ENCODE peak calls at places on chromosomes 12 and 14, in six cellular contexts. X is body of pancreas, N is tibial artery, H is ovary, C is tibial nerve, Z is pancreas. D is an unnamed sample. For H3K4me1 and H3K9me3, the result is how much of the 10 kb centered on the place peaks cover.

GRCh38 chr12:15522574-15523187 is 200.4 kb downstream of the PTPRO start:
- DNase-seq in N (no peak), H (no peak), C (no peak), Z (no peak), X (peak), D (peak)

GRCh38 chr12:42945927-42946326 is 356.4 kb upstream of the PRICKLE1 start:
- DNase-seq in H (no peak), Z (no peak), N (no peak), X (no peak), C (no peak), D (peak)

GRCh38 chr14:78519863-78520262 is 349.7 kb downstream of the NRXN3 start:
- DNase-seq in H (no peak), C (no peak), X (peak), N (no peak), Z (no peak), D (peak)

GRCh38 chr12:5428332-5429221 is 3.3 kb upstream of the NTF3 start:
- DNase-seq in Z (no peak), N (no peak), H (no peak), X (no peak), C (no peak), D (peak)

GRCh38 chr12:7756993-7757392 is 8.0 kb upstream of the NANOGNB start:
- DNase-seq in N (no peak), X (no peak), C (no peak), H (no peak), Z (no peak), D (no peak)

GRCh38 chr12:64088431-64089349 is 133.4 kb downstream of the KICS2 start:
- DNase-seq in H (peak), C (peak), Z (no peak), N (peak), X (peak), D (peak)

GRCh38 chr14:33950320-33951182 is at the start of gene EGLN3:
- DNase-seq in X (peak), Z (peak), H (peak), N (peak), C (peak), D (peak)

GRCh38 chr12:29157486-29157946 is 8.4 kb downstream of the FAR2 start:
- DNase-seq in Z (no peak), X (no peak), H (no peak), C (no peak), N (no peak), D (peak)

GRCh38 chr14:54673193-54674121 is 106.5 kb downstream of the SAMD4A start:
- DNase-seq in X (no peak), N (no peak), H (no peak), C (no peak), Z (no peak), D (no peak)

GRCh38 chr12:124384299-124384894 is 89.5 kb downstream of the RFLNA start:
- DNase-seq in N (no peak), X (no peak), Z (no peak), C (no peak), H (no peak), D (no peak)

GRCh38 chr12:8914716-8915526 is 612 bp downstream of the PHC1 start:
- DNase-seq in Z (peak), N (peak), H (peak), X (peak), C (no peak), D (peak)

GRCh38 chr12:8692573-8692972 is 5.2 kb upstream of the RIMKLB start:
- DNase-seq in N (peak), Z (no peak), C (no peak), X (peak), H (peak), D (no peak)

GRCh38 chr12:118326971-118327370 is 45.7 kb downstream of the TAOK3 start:
- DNase-seq in N (no peak), Z (no peak), C (no peak), X (no peak), H (no peak), D (no peak)

DNA sequence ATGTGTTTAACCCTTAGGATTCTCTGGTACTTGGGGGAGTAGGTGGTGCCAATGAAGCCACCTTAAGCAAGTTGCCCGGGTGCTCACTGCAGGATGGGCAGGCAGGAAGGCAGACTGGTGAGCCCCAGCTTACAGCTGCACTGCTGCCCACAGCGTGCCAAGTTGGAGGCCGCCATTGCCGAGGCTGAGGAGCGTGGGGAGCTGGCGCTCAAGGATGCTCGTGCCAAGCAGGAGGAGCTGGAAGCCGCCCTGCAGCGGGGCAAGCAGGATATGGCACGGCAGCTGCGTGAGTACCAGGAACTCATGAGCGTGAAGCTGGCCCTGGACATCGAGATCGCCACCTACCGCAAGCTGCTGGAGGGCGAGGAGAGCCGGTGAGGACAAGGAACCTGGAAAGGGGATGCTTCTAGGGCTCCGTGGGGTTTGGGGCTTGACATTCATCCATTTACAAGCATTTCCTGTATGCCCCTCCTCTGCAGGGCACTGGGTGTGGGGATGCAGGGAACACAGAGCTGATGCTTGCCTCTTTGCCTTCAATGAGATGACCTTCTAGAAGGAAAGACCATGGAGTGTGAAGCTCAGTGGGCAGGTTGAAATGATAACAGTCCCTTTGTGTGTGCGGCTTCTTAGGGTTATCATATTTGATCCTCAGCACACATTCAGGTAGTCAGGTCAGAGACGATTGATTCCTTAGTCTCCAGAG is 12.4 kb downstream of the KRT7 start:
- DNase-seq in C (no peak), X (peak), H (no peak), Z (peak), N (no peak), D (peak)
- H3K4me1 ChIP-seq in C (under half), X (half or more), H (under half), Z (half or more), N (half or more), D (half or more)

GRCh38 chr12:32201096-32201495 is 94.4 kb downstream of the BICD1 start:
- DNase-seq in Z (no peak), H (no peak), X (no peak), C (no peak), N (no peak), D (no peak)

GRCh38 chr12:32198555-32198954 is 91.9 kb downstream of the BICD1 start:
- DNase-seq in H (no peak), N (no peak), Z (no peak), X (no peak), C (no peak), D (peak)

GRCh38 chr12:32201996-32202395 is 95.3 kb downstream of the BICD1 start:
- DNase-seq in C (no peak), X (peak), H (no peak), N (peak), Z (no peak), D (no peak)

GRCh38 chr12:32196250-32197198 is 89.9 kb downstream of the BICD1 start:
- DNase-seq in C (no peak), X (no peak), Z (no peak), N (no peak), H (no peak), D (no peak)

GRCh38 chr12:32197421-32197820 is 90.8 kb downstream of the BICD1 start:
- DNase-seq in C (no peak), Z (no peak), H (no peak), X (no peak), N (no peak), D (no peak)
- H3K9me3 ChIP-seq in C (under half), Z (under half), H (under half), X (under half), N (under half), D (under half)

GRCh38 chr14:74917646-74918081 is 5.4 kb downstream of the RPS6KL1 start:
- DNase-seq in Z (no peak), N (peak), C (peak), H (peak), X (no peak), D (no peak)
- H3K27ac ChIP-seq in Z (no peak), N (peak), C (no peak), H (peak), X (no peak), D (no peak)

DNA sequence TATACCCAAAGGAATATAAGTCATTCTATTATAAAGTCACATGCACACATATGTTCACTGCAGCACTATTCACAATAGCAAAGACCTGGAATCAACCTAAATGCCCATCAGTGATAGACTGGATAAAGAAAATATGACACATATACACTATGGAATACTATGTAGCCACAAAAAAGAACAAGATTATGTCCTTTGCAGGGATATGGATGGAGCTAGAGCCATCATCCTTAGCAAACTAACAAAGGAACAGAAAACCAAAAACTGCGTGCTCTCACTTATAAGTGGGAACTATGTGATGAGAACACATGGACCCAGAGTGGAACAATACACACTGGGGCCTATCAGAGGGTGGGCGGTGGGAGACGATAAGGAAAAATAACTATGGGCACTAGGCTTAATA is 21.3 kb downstream of the FBXO21 start:
- DNase-seq in X (no peak), H (no peak), C (no peak), Z (no peak), N (no peak), D (no peak)
- H3K4me1 ChIP-seq in X (under half), H (under half), C (under half), Z (under half), N (under half), D (under half)

GRCh38 chr12:34384693-34385092 is 362.4 kb downstream of the ALG10 start:
- DNase-seq in Z (no peak), H (no peak), N (no peak), C (no peak), X (no peak), D (no peak)

GRCh38 chr12:34387711-34388635 is 365.7 kb downstream of the ALG10 start:
- DNase-seq in N (no peak), H (no peak), C (no peak), X (no peak), Z (no peak), D (no peak)

GRCh38 chr12:34388636-34389377 is 366.5 kb downstream of the ALG10 start:
- DNase-seq in C (no peak), H (no peak), X (no peak), N (no peak), Z (peak), D (no peak)

GRCh38 chr12:34386621-34387255 is 364.4 kb downstream of the ALG10 start:
- DNase-seq in Z (no peak), X (no peak), H (no peak), N (no peak), C (no peak), D (no peak)

GRCh38 chr12:34386016-34386415 is 363.7 kb downstream of the ALG10 start:
- DNase-seq in Z (no peak), N (no peak), X (no peak), H (no peak), C (no peak), D (no peak)
- H3K9me3 ChIP-seq in Z (under half), N (half or more), X (under half), H (under half), C (under half), D (under half)

DNA sequence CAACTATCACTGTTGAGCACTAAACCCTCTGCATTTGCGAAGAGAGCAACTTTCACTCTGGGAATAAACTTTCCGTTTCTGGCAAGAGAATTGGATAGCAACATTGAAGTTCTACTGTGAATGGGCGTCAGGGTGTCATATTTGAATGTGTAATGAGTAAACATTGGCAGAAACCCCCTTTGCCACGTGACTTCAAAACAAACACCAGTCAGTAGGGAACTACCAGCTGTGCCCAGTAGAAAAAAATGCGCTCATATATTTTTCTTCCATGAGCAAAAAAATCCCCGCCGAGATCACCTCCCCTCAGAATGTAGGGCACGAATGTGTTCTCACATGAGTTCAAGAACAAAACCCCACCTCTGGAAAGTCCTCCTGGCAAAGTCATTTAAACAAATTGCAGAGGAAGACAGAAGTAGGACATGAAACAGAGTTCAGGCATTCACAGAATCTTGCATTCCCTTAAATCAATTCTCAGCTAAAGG is 80.6 kb downstream of the BTG1 start:
- DNase-seq in X (peak), C (no peak), Z (no peak), H (no peak), N (no peak), D (no peak)
- H3K27ac ChIP-seq in X (peak), C (no peak), Z (peak), H (no peak), N (no peak), D (no peak)

GRCh38 chr12:2358986-2359658 is 306.3 kb downstream of the CACNA1C start:
- DNase-seq in C (no peak), H (no peak), Z (no peak), X (no peak), N (no peak), D (no peak)

GRCh38 chr12:2364566-2365165 is 311.9 kb downstream of the CACNA1C start:
- DNase-seq in Z (no peak), N (no peak), X (no peak), H (no peak), C (no peak), D (no peak)

GRCh38 chr12:2359725-2360629 is 307.2 kb downstream of the CACNA1C start:
- DNase-seq in C (no peak), X (no peak), H (no peak), Z (no peak), N (no peak), D (no peak)

GRCh38 chr12:2363836-2364565 is 311.2 kb downstream of the CACNA1C start:
- DNase-seq in C (no peak), H (no peak), X (no peak), N (no peak), Z (no peak), D (no peak)

DNA sequence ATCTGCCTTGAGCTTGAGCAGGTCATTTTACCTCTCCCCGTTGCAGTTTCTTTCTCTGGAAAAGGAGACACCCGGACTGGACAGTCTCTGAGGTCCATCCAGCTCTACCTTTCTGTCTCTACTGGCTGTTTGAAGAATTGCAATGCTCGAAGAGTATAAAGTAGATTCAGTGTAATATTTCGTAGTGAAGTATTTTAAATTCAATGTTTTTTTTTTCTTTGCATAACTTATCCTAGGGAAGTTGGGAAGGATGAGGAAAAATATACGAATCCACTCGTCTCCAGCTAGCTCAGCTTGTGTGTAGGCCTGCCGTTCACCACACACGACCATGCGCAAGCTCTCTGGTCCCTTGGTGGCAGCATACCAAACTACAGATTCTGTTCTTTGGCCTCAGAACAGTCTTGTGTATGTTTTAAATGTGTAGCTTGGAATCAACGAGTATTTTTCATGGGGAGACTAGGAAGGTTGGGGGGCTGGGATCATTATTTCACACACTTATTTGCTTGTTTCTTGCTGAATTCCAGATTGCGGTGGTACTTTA is 307.9 kb downstream of the CACNA1C start:
- DNase-seq in N (no peak), Z (peak), C (no peak), H (no peak), X (no peak), D (peak)
- H3K4me1 ChIP-seq in N (under half), Z (under half), C (under half), H (under half), X (under half), D (under half)

DNA sequence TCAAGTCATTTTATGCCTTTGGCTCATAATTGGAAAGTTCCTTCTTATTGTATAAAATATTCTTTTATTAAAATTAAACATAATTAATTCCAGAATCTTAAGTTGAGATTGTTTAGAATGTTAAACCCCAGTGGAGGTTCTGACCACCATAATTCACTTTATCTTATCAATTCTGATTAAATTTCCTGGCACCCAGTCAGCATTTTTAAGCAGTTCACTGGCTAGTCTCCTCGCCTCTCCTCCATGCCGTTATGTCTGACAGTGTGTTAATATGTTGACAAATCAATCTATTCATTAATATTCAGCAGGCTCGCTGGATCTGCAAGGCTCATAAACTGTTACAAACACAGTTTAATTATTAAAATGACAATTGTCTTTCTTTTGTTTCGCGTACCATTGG is 339.9 kb downstream of the PRKD1 start:
- DNase-seq in H (no peak), N (no peak), X (no peak), Z (no peak), C (no peak), D (no peak)
- H3K9me3 ChIP-seq in H (under half), N (under half), X (under half), Z (under half), C (under half), D (under half)

D was measured in PC-3.